ENCODE peak calls at places on chromosome 2, in four cellular contexts. One of them, this sample, is unnamed.

GRCh38 chr2:109351164-109351756 is 222.3 kb downstream of the SH3RF3 start:
- DNase-seq in PC-3: peak
- DNase-seq in heart left ventricle: peak
- DNase-seq in anterior cingulate cortex: no peak
- DNase-seq in this sample: peak

GRCh38 chr2:5766621-5767020 is 74.4 kb downstream of the SOX11 start:
- DNase-seq in heart left ventricle: no peak
- DNase-seq in PC-3: no peak
- DNase-seq in anterior cingulate cortex: no peak
- DNase-seq in this sample: no peak

GRCh38 chr2:182018218-182018617 is 32.6 kb downstream of the PPP1R1C start:
- DNase-seq in heart left ventricle: no peak
- DNase-seq in PC-3: no peak
- DNase-seq in anterior cingulate cortex: no peak
- DNase-seq in this sample: peak

GRCh38 chr2:213069531-213069930 is 81.9 kb downstream of the IKZF2 start:
- DNase-seq in heart left ventricle: no peak
- DNase-seq in PC-3: no peak
- DNase-seq in anterior cingulate cortex: no peak
- DNase-seq in this sample: no peak

GRCh38 chr2:169108098-169108884 is 38.9 kb downstream of the DHRS9 start:
- DNase-seq in anterior cingulate cortex: no peak
- DNase-seq in heart left ventricle: no peak
- DNase-seq in PC-3: no peak
- DNase-seq in this sample: no peak

GRCh38 chr2:62379576-62379975 is 126.4 kb downstream of the TMEM17 start:
- DNase-seq in heart left ventricle: no peak
- DNase-seq in anterior cingulate cortex: no peak
- DNase-seq in PC-3: no peak
- DNase-seq in this sample: no peak

GRCh38 chr2:215105607-215106354 is 32.6 kb downstream of the ABCA12 start:
- DNase-seq in heart left ventricle: no peak
- DNase-seq in PC-3: peak
- DNase-seq in anterior cingulate cortex: no peak
- DNase-seq in this sample: peak

GRCh38 chr2:180980943-180981898 is 816 bp downstream of the UBE2E3 start:
- DNase-seq in heart left ventricle: peak
- DNase-seq in anterior cingulate cortex: peak
- DNase-seq in PC-3: peak
- DNase-seq in this sample: peak

This sample was measured in ELR.